ENCODE peak calls at places on chromosomes 13 and 19, in nine cellular contexts. One of them, this sample, is unnamed.

GRCh38 chr13:114151565-114152284 is 19.3 kb upstream of the RASA3 start:
- DNase-seq in heart right ventricle: no peak
- DNase-seq in pancreas: no peak
- DNase-seq in mucosa of descending colon: peak
- DNase-seq in cerebellum: no peak
- DNase-seq in CD4-positive, alpha-beta memory T cell: peak
- DNase-seq in stimulated activated CD8-positive, alpha-beta memory T cell treated with anti-CD3 and anti-CD28 coated beads, Interleukin-7, amount 100 ng/mL, for 1 hour: no peak
- DNase-seq in endodermal cell: peak
- DNase-seq in germinal center: no peak
- DNase-seq in this sample: no peak

GRCh38 chr13:36370108-36370429 is 23.9 kb upstream of the SPART start:
- DNase-seq in heart right ventricle: peak
- DNase-seq in pancreas: no peak
- DNase-seq in mucosa of descending colon: no peak
- DNase-seq in cerebellum: no peak
- DNase-seq in CD4-positive, alpha-beta memory T cell: no peak
- DNase-seq in stimulated activated CD8-positive, alpha-beta memory T cell treated with anti-CD3 and anti-CD28 coated beads, Interleukin-7, amount 100 ng/mL, for 1 hour: no peak
- DNase-seq in endodermal cell: no peak
- DNase-seq in germinal center: no peak
- DNase-seq in this sample: no peak

GRCh38 chr13:67278230-67278629 is 48.1 kb upstream of the PCDH9 start:
- DNase-seq in heart right ventricle: no peak
- DNase-seq in pancreas: no peak
- DNase-seq in mucosa of descending colon: no peak
- DNase-seq in cerebellum: no peak
- DNase-seq in CD4-positive, alpha-beta memory T cell: no peak
- DNase-seq in stimulated activated CD8-positive, alpha-beta memory T cell treated with anti-CD3 and anti-CD28 coated beads, Interleukin-7, amount 100 ng/mL, for 1 hour: no peak
- DNase-seq in endodermal cell: no peak
- DNase-seq in germinal center: no peak
- DNase-seq in this sample: no peak

GRCh38 chr19:47419037-47419783 is at the start of gene MEIS3:
- DNase-seq in heart right ventricle: no peak
- DNase-seq in pancreas: no peak
- DNase-seq in mucosa of descending colon: no peak
- DNase-seq in cerebellum: no peak
- DNase-seq in CD4-positive, alpha-beta memory T cell: no peak
- DNase-seq in stimulated activated CD8-positive, alpha-beta memory T cell treated with anti-CD3 and anti-CD28 coated beads, Interleukin-7, amount 100 ng/mL, for 1 hour: no peak
- DNase-seq in endodermal cell: peak
- DNase-seq in germinal center: no peak
- DNase-seq in this sample: no peak

GRCh38 chr13:46211116-46211515 is 612 bp upstream of the LRRC63 start:
- DNase-seq in heart right ventricle: no peak
- DNase-seq in pancreas: no peak
- DNase-seq in mucosa of descending colon: peak
- DNase-seq in cerebellum: no peak
- DNase-seq in CD4-positive, alpha-beta memory T cell: peak
- DNase-seq in stimulated activated CD8-positive, alpha-beta memory T cell treated with anti-CD3 and anti-CD28 coated beads, Interleukin-7, amount 100 ng/mL, for 1 hour: no peak
- DNase-seq in endodermal cell: no peak
- DNase-seq in germinal center: peak
- DNase-seq in this sample: no peak

GRCh38 chr13:41505209-41505835 is 48.0 kb downstream of the RGCC start:
- DNase-seq in heart right ventricle: no peak
- DNase-seq in pancreas: no peak
- DNase-seq in mucosa of descending colon: no peak
- DNase-seq in cerebellum: no peak
- DNase-seq in CD4-positive, alpha-beta memory T cell: no peak
- DNase-seq in stimulated activated CD8-positive, alpha-beta memory T cell treated with anti-CD3 and anti-CD28 coated beads, Interleukin-7, amount 100 ng/mL, for 1 hour: no peak
- DNase-seq in endodermal cell: no peak
- DNase-seq in germinal center: no peak
- DNase-seq in this sample: no peak

GRCh38 chr19:17235618-17236413 is 9.8 kb downstream of the OCEL1 start:
- DNase-seq in heart right ventricle: no peak
- DNase-seq in pancreas: peak
- DNase-seq in mucosa of descending colon: peak
- DNase-seq in cerebellum: peak
- DNase-seq in CD4-positive, alpha-beta memory T cell: peak
- DNase-seq in stimulated activated CD8-positive, alpha-beta memory T cell treated with anti-CD3 and anti-CD28 coated beads, Interleukin-7, amount 100 ng/mL, for 1 hour: peak
- DNase-seq in endodermal cell: peak
- DNase-seq in germinal center: peak
- DNase-seq in this sample: peak

GRCh38 chr13:71861769-71862168 is 5.2 kb downstream of the DACH1 start:
- DNase-seq in heart right ventricle: no peak
- DNase-seq in pancreas: no peak
- DNase-seq in mucosa of descending colon: no peak
- DNase-seq in cerebellum: no peak
- DNase-seq in CD4-positive, alpha-beta memory T cell: no peak
- DNase-seq in stimulated activated CD8-positive, alpha-beta memory T cell treated with anti-CD3 and anti-CD28 coated beads, Interleukin-7, amount 100 ng/mL, for 1 hour: no peak
- DNase-seq in endodermal cell: no peak
- DNase-seq in germinal center: no peak
- DNase-seq in this sample: no peak